ENCODE peak calls at places on chromosome 12, in five cellular contexts. One of them, this sample, is unnamed.

GRCh38 chr12:77299910-77300772 is 234.8 kb upstream of the E2F7 start:
- DNase-seq in HCT116: no peak
- DNase-seq in GM12878: no peak
- DNase-seq in K562: no peak
- DNase-seq in HepG2: no peak
- DNase-seq in this sample: no peak

GRCh38 chr12:53208877-53209463 is 1.9 kb upstream of the ITGB7 start:
- DNase-seq in GM12878: no peak
- DNase-seq in HCT116: no peak
- DNase-seq in K562: no peak
- DNase-seq in HepG2: no peak
- DNase-seq in this sample: no peak

GRCh38 chr12:38895446-38895845 is 9.9 kb downstream of the CPNE8 start:
- DNase-seq in GM12878: no peak
- DNase-seq in K562: no peak
- DNase-seq in HCT116: no peak
- DNase-seq in HepG2: no peak
- DNase-seq in this sample: no peak

GRCh38 chr12:15648564-15648963 is 140.6 kb downstream of the EPS8 start:
- DNase-seq in HepG2: no peak
- DNase-seq in HCT116: no peak
- DNase-seq in GM12878: no peak
- DNase-seq in K562: no peak
- DNase-seq in this sample: no peak

GRCh38 chr12:10361084-10361483 is 28.8 kb downstream of the KLRK1 start:
- DNase-seq in HCT116: no peak
- DNase-seq in GM12878: no peak
- DNase-seq in K562: no peak
- DNase-seq in HepG2: no peak
- DNase-seq in this sample: no peak

GRCh38 chr12:54605138-54605970 is 16.9 kb upstream of the PPP1R1A start:
- DNase-seq in GM12878: no peak
- DNase-seq in K562: no peak
- DNase-seq in HepG2: no peak
- DNase-seq in HCT116: no peak
- DNase-seq in this sample: no peak

GRCh38 chr12:12835378-12836145 is 22.4 kb downstream of the DDX47 start:
- DNase-seq in GM12878: no peak
- DNase-seq in K562: peak
- DNase-seq in HCT116: peak
- DNase-seq in HepG2: no peak
- DNase-seq in this sample: no peak

GRCh38 chr12:615620-616019 is 47.6 kb downstream of the NINJ2 start:
- DNase-seq in HepG2: no peak
- DNase-seq in GM12878: no peak
- DNase-seq in HCT116: no peak
- DNase-seq in K562: no peak
- DNase-seq in this sample: no peak

GRCh38 chr12:57515934-57516541 is 4.3 kb downstream of the DDIT3 start:
- DNase-seq in K562: no peak
- DNase-seq in HepG2: no peak
- DNase-seq in HCT116: no peak
- DNase-seq in GM12878: no peak
- DNase-seq in this sample: no peak

GRCh38 chr12:13187399-13187798 is 9.1 kb upstream of the EMP1 start:
- DNase-seq in HCT116: no peak
- DNase-seq in K562: no peak
- DNase-seq in HepG2: no peak
- DNase-seq in GM12878: no peak
- DNase-seq in this sample: no peak

GRCh38 chr12:65200007-65200665 is 30.8 kb downstream of the LEMD3 start:
- DNase-seq in K562: peak
- DNase-seq in HepG2: no peak
- DNase-seq in GM12878: no peak
- DNase-seq in HCT116: no peak
- DNase-seq in this sample: no peak

GRCh38 chr12:28088566-28089277 is 101.5 kb upstream of the CCDC91 start:
- DNase-seq in K562: no peak
- DNase-seq in GM12878: no peak
- DNase-seq in HepG2: no peak
- DNase-seq in HCT116: no peak
- DNase-seq in this sample: no peak

GRCh38 chr12:20628999-20629398 is 66.1 kb upstream of the SLCO1C1 start:
- DNase-seq in K562: no peak
- DNase-seq in GM12878: no peak
- DNase-seq in HepG2: peak
- DNase-seq in HCT116: no peak
- DNase-seq in this sample: no peak

GRCh38 chr12:13661005-13661887 is 320.2 kb downstream of the GRIN2B start:
- DNase-seq in HepG2: peak
- DNase-seq in K562: peak
- DNase-seq in HCT116: peak
- DNase-seq in GM12878: peak
- DNase-seq in this sample: peak

GRCh38 chr12:19783547-19784444 is 344.5 kb downstream of the AEBP2 start:
- DNase-seq in GM12878: no peak
- DNase-seq in HCT116: no peak
- DNase-seq in HepG2: no peak
- DNase-seq in K562: no peak
- DNase-seq in this sample: no peak

GRCh38 chr12:109304485-109304884 is 4.6 kb downstream of the FOXN4 start:
- DNase-seq in K562: no peak
- DNase-seq in HCT116: no peak
- DNase-seq in GM12878: no peak
- DNase-seq in HepG2: no peak
- DNase-seq in this sample: no peak

GRCh38 chr12:9883175-9883574 is 1.9 kb downstream of the KLRF2 start:
- DNase-seq in GM12878: no peak
- DNase-seq in HCT116: no peak
- DNase-seq in HepG2: no peak
- DNase-seq in K562: no peak
- DNase-seq in this sample: no peak

GRCh38 chr12:81872400-81872799 is 113.2 kb upstream of the PPFIA2 start:
- DNase-seq in HCT116: no peak
- DNase-seq in K562: no peak
- DNase-seq in GM12878: no peak
- DNase-seq in HepG2: no peak
- DNase-seq in this sample: no peak

GRCh38 chr12:830111-830867 is 77.9 kb downstream of the WNK1 start:
- DNase-seq in HepG2: no peak
- DNase-seq in GM12878: no peak
- DNase-seq in HCT116: no peak
- DNase-seq in K562: no peak
- DNase-seq in this sample: no peak

DNA sequence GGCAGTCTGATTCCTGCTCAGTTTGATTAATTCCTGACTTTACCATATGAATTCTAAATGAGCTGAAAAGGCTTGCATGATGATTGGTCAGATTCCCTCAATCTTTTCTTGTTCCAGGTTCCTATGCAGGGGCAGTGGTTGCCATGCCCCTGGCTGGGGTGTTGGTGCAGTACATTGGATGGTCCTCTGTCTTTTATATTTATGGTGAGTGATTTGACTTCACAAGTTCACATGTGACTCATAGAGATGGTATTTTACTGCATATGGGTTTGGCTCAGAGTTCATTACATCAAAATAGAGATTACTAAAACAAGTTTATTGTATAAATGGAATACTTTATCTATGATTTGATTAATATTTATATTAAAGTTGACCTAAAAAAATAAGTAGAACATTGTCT is 44.8 kb downstream of the SLC17A8 start:
- DNase-seq in K562: no peak
- DNase-seq in HCT116: no peak
- DNase-seq in HepG2: no peak
- DNase-seq in GM12878: no peak
- DNase-seq in this sample: peak
- TF ChIP-seq SRF in K562: no peak
- TF ChIP-seq SRF in HCT116: no peak
- TF ChIP-seq SRF in HepG2: no peak
- TF ChIP-seq SRF in GM12878: no peak
- TF ChIP-seq SRF in this sample: no peak

GRCh38 chr12:49092816-49093406 is 1.7 kb downstream of the DHH start:
- DNase-seq in GM12878: no peak
- DNase-seq in HepG2: no peak
- DNase-seq in HCT116: no peak
- DNase-seq in K562: peak
- DNase-seq in this sample: no peak

GRCh38 chr12:49092086-49092815 is 2.4 kb downstream of the DHH start:
- DNase-seq in HepG2: peak
- DNase-seq in HCT116: no peak
- DNase-seq in K562: peak
- DNase-seq in GM12878: no peak
- DNase-seq in this sample: peak

GRCh38 chr12:49094966-49095365 is 365 bp upstream of the DHH start:
- DNase-seq in K562: no peak
- DNase-seq in HepG2: no peak
- DNase-seq in GM12878: no peak
- DNase-seq in HCT116: no peak
- DNase-seq in this sample: no peak

GRCh38 chr12:49093746-49094103 is 876 bp downstream of the DHH start:
- DNase-seq in HepG2: no peak
- DNase-seq in HCT116: no peak
- DNase-seq in K562: peak
- DNase-seq in GM12878: no peak
- DNase-seq in this sample: no peak

DNA sequence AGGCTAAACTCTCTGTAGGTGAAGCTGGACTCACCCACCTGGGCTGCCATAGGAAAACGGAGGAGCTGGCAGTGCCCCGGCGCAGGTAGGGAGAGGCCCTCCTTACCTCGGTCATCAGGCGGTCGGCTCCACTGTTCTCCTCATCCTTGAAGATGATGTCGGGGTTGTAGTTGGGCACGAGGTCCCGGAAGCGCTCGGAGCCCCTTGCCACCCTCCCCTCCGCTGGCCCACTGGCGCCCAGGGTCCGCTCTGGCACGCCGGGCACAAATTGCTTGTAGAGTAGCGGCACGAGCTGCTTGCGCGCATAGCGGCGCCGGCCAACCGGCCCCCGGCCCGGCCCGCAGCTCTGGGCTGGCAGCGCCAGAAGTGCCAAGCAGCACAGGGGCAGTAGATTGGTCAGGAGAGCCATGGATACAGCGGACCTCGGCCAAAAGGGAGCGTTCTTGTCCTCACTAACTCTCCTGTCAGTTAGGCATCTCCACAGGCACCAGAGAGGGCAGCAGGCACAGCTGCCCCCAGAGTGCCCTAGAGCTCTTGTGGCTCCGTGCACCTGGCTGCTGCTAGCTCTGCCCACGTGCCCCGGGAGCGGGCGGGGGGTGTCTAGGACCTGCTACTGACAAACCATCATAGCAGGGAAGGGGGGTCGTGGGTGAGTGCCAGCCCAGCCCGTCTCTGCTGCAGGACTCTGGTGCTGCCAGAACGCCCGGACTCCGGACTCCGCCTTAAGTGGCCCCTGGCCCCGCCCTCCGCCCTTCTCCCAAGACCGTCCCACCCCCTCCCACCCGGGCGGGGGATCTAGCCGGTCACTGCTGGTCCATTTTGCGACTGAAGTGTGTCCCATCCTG is at the start of gene DHH:
- DNase-seq in K562: peak
- DNase-seq in HepG2: no peak
- DNase-seq in GM12878: no peak
- DNase-seq in HCT116: no peak
- DNase-seq in this sample: peak
- TF ChIP-seq SRF in K562: no peak
- TF ChIP-seq SRF in HepG2: no peak
- TF ChIP-seq SRF in GM12878: no peak
- TF ChIP-seq SRF in HCT116: no peak
- TF ChIP-seq SRF in this sample: no peak

GRCh38 chr12:3015356-3015755 is 56.2 kb downstream of the TEAD4 start:
- DNase-seq in HCT116: no peak
- DNase-seq in K562: no peak
- DNase-seq in GM12878: no peak
- DNase-seq in HepG2: no peak
- DNase-seq in this sample: no peak

GRCh38 chr12:3016191-3016590 is 57.0 kb downstream of the TEAD4 start:
- DNase-seq in HCT116: no peak
- DNase-seq in K562: no peak
- DNase-seq in HepG2: no peak
- DNase-seq in GM12878: no peak
- DNase-seq in this sample: no peak

GRCh38 chr12:3017281-3017680 is 58.1 kb downstream of the TEAD4 start:
- DNase-seq in HCT116: no peak
- DNase-seq in HepG2: no peak
- DNase-seq in K562: no peak
- DNase-seq in GM12878: no peak
- DNase-seq in this sample: no peak

GRCh38 chr12:3012786-3013185 is 53.6 kb downstream of the TEAD4 start:
- DNase-seq in GM12878: no peak
- DNase-seq in K562: no peak
- DNase-seq in HCT116: no peak
- DNase-seq in HepG2: no peak
- DNase-seq in this sample: no peak

DNA sequence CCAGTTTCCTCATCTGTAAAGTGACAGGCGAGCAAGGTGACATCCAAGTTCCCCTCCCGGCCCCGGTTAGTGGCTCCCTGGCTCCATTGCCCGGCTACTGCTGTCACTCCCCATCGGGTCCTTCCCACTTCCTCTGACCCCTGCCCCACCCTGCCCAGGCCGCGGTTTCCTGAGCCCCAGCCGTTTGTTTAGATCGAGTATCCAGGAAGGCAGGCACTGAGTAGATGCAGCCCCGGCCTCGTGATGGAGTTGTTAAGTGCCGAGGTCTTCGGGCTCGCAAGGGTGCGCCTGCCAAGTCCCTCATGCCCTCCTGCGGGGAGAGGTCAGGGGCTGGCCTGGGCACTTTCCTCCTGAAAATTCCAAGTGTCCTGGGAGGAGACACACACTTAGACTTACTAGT is 55.4 kb downstream of the TEAD4 start:
- DNase-seq in GM12878: no peak
- DNase-seq in HepG2: no peak
- DNase-seq in HCT116: no peak
- DNase-seq in K562: no peak
- DNase-seq in this sample: no peak
- TF ChIP-seq SRF in GM12878: no peak
- TF ChIP-seq SRF in HepG2: no peak
- TF ChIP-seq SRF in HCT116: no peak
- TF ChIP-seq SRF in K562: no peak
- TF ChIP-seq SRF in this sample: no peak

DNA sequence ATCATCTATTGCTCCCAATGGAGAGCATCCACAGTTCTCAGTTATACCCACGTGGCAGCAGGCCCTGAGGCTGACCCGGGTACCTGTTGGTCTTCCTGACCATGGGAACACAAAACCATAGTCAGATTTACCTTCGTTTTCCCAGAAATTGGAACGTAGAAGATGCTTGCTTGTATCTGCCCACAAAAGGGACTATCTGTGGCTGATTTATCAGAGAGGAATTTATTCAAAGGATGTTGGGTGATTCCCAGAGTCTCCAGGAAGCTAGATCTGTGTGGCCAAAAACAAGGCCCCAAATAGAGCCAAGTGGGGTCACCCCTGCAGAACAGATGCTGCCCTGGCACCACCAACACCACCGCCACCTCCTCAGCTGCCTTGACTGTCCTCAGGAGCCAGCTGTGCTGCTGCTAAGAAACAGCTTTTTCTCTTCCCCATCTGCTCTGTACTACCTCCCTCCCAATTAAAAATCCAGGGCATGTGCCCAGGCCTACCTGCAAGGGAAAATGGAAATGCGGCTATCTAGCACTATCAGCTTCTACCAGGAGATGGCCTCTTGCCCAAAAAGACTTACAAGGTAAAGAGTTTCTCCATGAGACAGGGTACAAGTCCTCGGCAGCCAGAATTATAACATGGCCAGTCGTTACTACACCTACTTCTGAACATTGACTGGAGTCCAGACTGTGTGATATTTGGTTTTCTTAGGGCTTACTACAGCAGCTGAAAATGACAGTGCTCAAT is 128.6 kb upstream of the PLEKHG7 start:
- DNase-seq in HCT116: peak
- DNase-seq in K562: no peak
- DNase-seq in GM12878: no peak
- DNase-seq in HepG2: peak
- DNase-seq in this sample: peak
- TF ChIP-seq SRF in HCT116: no peak
- TF ChIP-seq SRF in K562: no peak
- TF ChIP-seq SRF in GM12878: no peak
- TF ChIP-seq SRF in HepG2: no peak
- TF ChIP-seq SRF in this sample: no peak